ENCODE peak calls at places on chromosomes 2 and 18, in six cellular contexts. One of them, this sample, is unnamed.
A peak's percentile ranks its signal among the peaks of the same experiment; 100 is the strongest.

GRCh38 chr2:195543902-195544894 is 112.8 kb upstream of the SLC39A10 start:
- DNase-seq in brain microvascular endothelial cell: peak; percentile 80
- DNase-seq in choroid plexus epithelial cell: peak; percentile 75
- DNase-seq in AG04449: peak; percentile 47
- DNase-seq in lower lobe of right lung: no peak
- DNase-seq in AG10803: no peak
- DNase-seq in this sample: no peak

GRCh38 chr2:60926751-60927568 is 45.6 kb downstream of the REL start:
- DNase-seq in brain microvascular endothelial cell: peak; percentile 4
- DNase-seq in choroid plexus epithelial cell: peak; percentile 91
- DNase-seq in AG04449: peak; percentile 47
- DNase-seq in lower lobe of right lung: no peak
- DNase-seq in AG10803: peak; percentile 87
- DNase-seq in this sample: no peak

GRCh38 chr18:61199131-61199903 is 133.9 kb upstream of the CDH20 start:
- DNase-seq in brain microvascular endothelial cell: peak; percentile 40
- DNase-seq in choroid plexus epithelial cell: peak; percentile 43
- DNase-seq in AG04449: peak; percentile 12
- DNase-seq in lower lobe of right lung: no peak
- DNase-seq in AG10803: peak; percentile 64
- DNase-seq in this sample: no peak

GRCh38 chr18:34802938-34803337 is 92.8 kb downstream of the DTNA start:
- DNase-seq in brain microvascular endothelial cell: no peak
- DNase-seq in choroid plexus epithelial cell: no peak
- DNase-seq in AG04449: no peak
- DNase-seq in lower lobe of right lung: no peak
- DNase-seq in AG10803: peak; percentile 70
- DNase-seq in this sample: no peak

GRCh38 chr2:47272031-47272864 is 117.1 kb upstream of the STPG4 start:
- DNase-seq in brain microvascular endothelial cell: no peak
- DNase-seq in choroid plexus epithelial cell: peak; percentile 50
- DNase-seq in AG04449: no peak
- DNase-seq in lower lobe of right lung: peak; percentile 86
- DNase-seq in AG10803: peak; percentile 61
- DNase-seq in this sample: peak; percentile 51

GRCh38 chr2:236600158-236600557 is 30.5 kb downstream of the ACKR3 start:
- DNase-seq in brain microvascular endothelial cell: no peak
- DNase-seq in choroid plexus epithelial cell: no peak
- DNase-seq in AG04449: no peak
- DNase-seq in lower lobe of right lung: no peak
- DNase-seq in AG10803: no peak
- DNase-seq in this sample: no peak

GRCh38 chr2:26756337-26756736 is 7.7 kb upstream of the SLC35F6 start:
- DNase-seq in brain microvascular endothelial cell: no peak
- DNase-seq in choroid plexus epithelial cell: no peak
- DNase-seq in AG04449: no peak
- DNase-seq in lower lobe of right lung: no peak
- DNase-seq in AG10803: no peak
- DNase-seq in this sample: no peak

GRCh38 chr2:17912266-17912691 is 33.8 kb downstream of the KCNS3 start:
- DNase-seq in brain microvascular endothelial cell: no peak
- DNase-seq in choroid plexus epithelial cell: no peak
- DNase-seq in AG04449: no peak
- DNase-seq in lower lobe of right lung: no peak
- DNase-seq in AG10803: no peak
- DNase-seq in this sample: no peak

GRCh38 chr18:808086-808485 is 4.0 kb downstream of the YES1 start:
- DNase-seq in brain microvascular endothelial cell: no peak
- DNase-seq in choroid plexus epithelial cell: no peak
- DNase-seq in AG04449: no peak
- DNase-seq in lower lobe of right lung: no peak
- DNase-seq in AG10803: peak; percentile 17
- DNase-seq in this sample: no peak

GRCh38 chr2:241108271-241109209 is 6.5 kb upstream of the MTERF4 start:
- DNase-seq in brain microvascular endothelial cell: no peak
- DNase-seq in choroid plexus epithelial cell: no peak
- DNase-seq in AG04449: no peak
- DNase-seq in lower lobe of right lung: no peak
- DNase-seq in AG10803: no peak
- DNase-seq in this sample: no peak

GRCh38 chr2:192741889-192742288 is 547.2 kb upstream of the TMEFF2 start:
- DNase-seq in brain microvascular endothelial cell: no peak
- DNase-seq in choroid plexus epithelial cell: peak; percentile 3
- DNase-seq in AG04449: no peak
- DNase-seq in lower lobe of right lung: no peak
- DNase-seq in AG10803: no peak
- DNase-seq in this sample: no peak

GRCh38 chr2:151826737-151827157 is 1.5 kb downstream of the ARL5A start:
- DNase-seq in brain microvascular endothelial cell: no peak
- DNase-seq in choroid plexus epithelial cell: peak; percentile 23
- DNase-seq in AG04449: no peak
- DNase-seq in lower lobe of right lung: no peak
- DNase-seq in AG10803: peak; percentile 13
- DNase-seq in this sample: no peak

GRCh38 chr2:230418341-230419016 is 2.5 kb downstream of the SP100 start:
- DNase-seq in brain microvascular endothelial cell: peak; percentile 67
- DNase-seq in choroid plexus epithelial cell: peak; percentile 75
- DNase-seq in AG04449: no peak
- DNase-seq in lower lobe of right lung: no peak
- DNase-seq in AG10803: peak; percentile 71
- DNase-seq in this sample: no peak

GRCh38 chr2:204177977-204178522 is 241.5 kb downstream of the ICOS start:
- DNase-seq in brain microvascular endothelial cell: peak; percentile 20
- DNase-seq in choroid plexus epithelial cell: peak; percentile 38
- DNase-seq in AG04449: no peak
- DNase-seq in lower lobe of right lung: peak; percentile 53
- DNase-seq in AG10803: peak; percentile 4
- DNase-seq in this sample: no peak

GRCh38 chr18:34114996-34115395 is 109.7 kb downstream of the NOL4 start:
- DNase-seq in brain microvascular endothelial cell: peak; percentile 32
- DNase-seq in choroid plexus epithelial cell: no peak
- DNase-seq in AG04449: no peak
- DNase-seq in lower lobe of right lung: no peak
- DNase-seq in AG10803: no peak
- DNase-seq in this sample: no peak

GRCh38 chr2:73827018-73827417 is 1.7 kb upstream of the STAMBP start:
- DNase-seq in brain microvascular endothelial cell: peak; percentile 20
- DNase-seq in choroid plexus epithelial cell: peak; percentile 78
- DNase-seq in AG04449: no peak
- DNase-seq in lower lobe of right lung: no peak
- DNase-seq in AG10803: peak; percentile 34
- DNase-seq in this sample: no peak

GRCh38 chr2:71619230-71619741 is 165.9 kb downstream of the DYSF start:
- DNase-seq in brain microvascular endothelial cell: no peak
- DNase-seq in choroid plexus epithelial cell: no peak
- DNase-seq in AG04449: no peak
- DNase-seq in lower lobe of right lung: no peak
- DNase-seq in AG10803: no peak
- DNase-seq in this sample: no peak

GRCh38 chr2:161952722-161953322 is 121.2 kb downstream of the DPP4 start:
- DNase-seq in brain microvascular endothelial cell: no peak
- DNase-seq in choroid plexus epithelial cell: no peak
- DNase-seq in AG04449: no peak
- DNase-seq in lower lobe of right lung: no peak
- DNase-seq in AG10803: no peak
- DNase-seq in this sample: no peak

GRCh38 chr18:68557183-68557582 is 157.7 kb downstream of the TMX3 start:
- DNase-seq in brain microvascular endothelial cell: no peak
- DNase-seq in choroid plexus epithelial cell: no peak
- DNase-seq in AG04449: no peak
- DNase-seq in lower lobe of right lung: no peak
- DNase-seq in AG10803: no peak
- DNase-seq in this sample: no peak

GRCh38 chr2:10680957-10681356 is 8.8 kb downstream of the NOL10 start:
- DNase-seq in brain microvascular endothelial cell: no peak
- DNase-seq in choroid plexus epithelial cell: no peak
- DNase-seq in AG04449: no peak
- DNase-seq in lower lobe of right lung: no peak
- DNase-seq in AG10803: no peak
- DNase-seq in this sample: no peak

GRCh38 chr2:10220516-10221391 is 82.0 kb upstream of the HPCAL1 start:
- DNase-seq in brain microvascular endothelial cell: peak; percentile 16
- DNase-seq in choroid plexus epithelial cell: peak; percentile 61
- DNase-seq in AG04449: peak; percentile 24
- DNase-seq in lower lobe of right lung: peak; percentile 33
- DNase-seq in AG10803: peak; percentile 84
- DNase-seq in this sample: no peak

GRCh38 chr2:172442072-172442895 is 14.9 kb downstream of the ITGA6 start:
- DNase-seq in brain microvascular endothelial cell: peak; percentile 90
- DNase-seq in choroid plexus epithelial cell: peak; percentile 75
- DNase-seq in AG04449: peak; percentile 41
- DNase-seq in lower lobe of right lung: no peak
- DNase-seq in AG10803: peak; percentile 81
- DNase-seq in this sample: no peak

GRCh38 chr18:25827961-25828561 is 262.4 kb downstream of the SS18 start:
- DNase-seq in brain microvascular endothelial cell: peak; percentile 28
- DNase-seq in choroid plexus epithelial cell: peak; percentile 21
- DNase-seq in AG04449: no peak
- DNase-seq in lower lobe of right lung: no peak
- DNase-seq in AG10803: peak; percentile 55
- DNase-seq in this sample: peak; percentile 11

GRCh38 chr2:113847144-113847543 is 42.7 kb upstream of the ACTR3 start:
- DNase-seq in brain microvascular endothelial cell: peak; percentile 9
- DNase-seq in choroid plexus epithelial cell: peak; percentile 37
- DNase-seq in AG04449: no peak
- DNase-seq in lower lobe of right lung: no peak
- DNase-seq in AG10803: peak; percentile 54
- DNase-seq in this sample: no peak

GRCh38 chr2:75241696-75242095 is 42.4 kb upstream of the TACR1 start:
- DNase-seq in brain microvascular endothelial cell: peak; percentile 11
- DNase-seq in choroid plexus epithelial cell: peak; percentile 59
- DNase-seq in AG04449: no peak
- DNase-seq in lower lobe of right lung: no peak
- DNase-seq in AG10803: no peak
- DNase-seq in this sample: no peak

GRCh38 chr2:238924032-238924431 is 76.1 kb downstream of the TWIST2 start:
- DNase-seq in brain microvascular endothelial cell: no peak
- DNase-seq in choroid plexus epithelial cell: no peak
- DNase-seq in AG04449: no peak
- DNase-seq in lower lobe of right lung: no peak
- DNase-seq in AG10803: no peak
- DNase-seq in this sample: peak; percentile 11

GRCh38 chr2:210994104-210994503 is 437.7 kb downstream of the CPS1 start:
- DNase-seq in brain microvascular endothelial cell: no peak
- DNase-seq in choroid plexus epithelial cell: no peak
- DNase-seq in AG04449: no peak
- DNase-seq in lower lobe of right lung: no peak
- DNase-seq in AG10803: no peak
- DNase-seq in this sample: no peak

GRCh38 chr2:117794668-117795067 is 19.8 kb upstream of the DDX18 start:
- DNase-seq in brain microvascular endothelial cell: no peak
- DNase-seq in choroid plexus epithelial cell: no peak
- DNase-seq in AG04449: no peak
- DNase-seq in lower lobe of right lung: no peak
- DNase-seq in AG10803: peak; percentile 33
- DNase-seq in this sample: no peak

GRCh38 chr2:119766944-119767343 is 7.2 kb downstream of the PTPN4 start:
- DNase-seq in brain microvascular endothelial cell: no peak
- DNase-seq in choroid plexus epithelial cell: no peak
- DNase-seq in AG04449: no peak
- DNase-seq in lower lobe of right lung: no peak
- DNase-seq in AG10803: no peak
- DNase-seq in this sample: no peak

DNA sequence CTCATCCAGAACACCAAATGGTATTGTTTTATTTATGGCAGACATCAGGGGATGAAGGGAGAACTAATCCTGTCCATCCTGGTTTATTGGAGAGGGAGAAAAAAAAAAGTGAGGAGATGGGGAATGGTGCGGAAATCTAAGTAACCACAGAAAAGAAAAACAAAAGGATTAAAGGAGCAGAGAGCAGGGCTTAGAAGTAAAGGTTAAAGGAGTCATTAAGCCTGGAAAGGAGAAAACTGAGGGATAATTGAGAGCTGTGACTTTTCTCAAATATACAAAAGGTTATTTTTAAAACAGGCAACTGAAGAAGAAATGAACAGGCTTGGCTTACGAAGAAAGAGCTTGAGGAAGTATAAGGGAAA is 127.2 kb upstream of the PPP1CB start:
- DNase-seq in brain microvascular endothelial cell: no peak
- DNase-seq in choroid plexus epithelial cell: no peak
- DNase-seq in AG04449: no peak
- DNase-seq in lower lobe of right lung: no peak
- DNase-seq in AG10803: no peak
- DNase-seq in this sample: no peak
- H3K4me3 ChIP-seq in brain microvascular endothelial cell: no peak overlapping the region
- H3K4me3 ChIP-seq in choroid plexus epithelial cell: no peak overlapping the region
- H3K4me3 ChIP-seq in AG04449: no peak overlapping the region
- H3K4me3 ChIP-seq in lower lobe of right lung: no peak overlapping the region
- H3K4me3 ChIP-seq in AG10803: no peak overlapping the region
- H3K4me3 ChIP-seq in this sample: no peak overlapping the region

GRCh38 chr2:201254331-201254730 is 6.0 kb upstream of the CASP8 start:
- DNase-seq in brain microvascular endothelial cell: peak; percentile 27
- DNase-seq in choroid plexus epithelial cell: peak; percentile 56
- DNase-seq in AG04449: no peak
- DNase-seq in lower lobe of right lung: peak; percentile 57
- DNase-seq in AG10803: peak; percentile 72
- DNase-seq in this sample: no peak
- H3K4me3 ChIP-seq in brain microvascular endothelial cell: no peak overlapping the region
- H3K4me3 ChIP-seq in choroid plexus epithelial cell: no peak overlapping the region
- H3K4me3 ChIP-seq in AG04449: no peak overlapping the region
- H3K4me3 ChIP-seq in lower lobe of right lung: no peak overlapping the region
- H3K4me3 ChIP-seq in AG10803: no peak overlapping the region
- H3K4me3 ChIP-seq in this sample: no peak overlapping the region

DNA sequence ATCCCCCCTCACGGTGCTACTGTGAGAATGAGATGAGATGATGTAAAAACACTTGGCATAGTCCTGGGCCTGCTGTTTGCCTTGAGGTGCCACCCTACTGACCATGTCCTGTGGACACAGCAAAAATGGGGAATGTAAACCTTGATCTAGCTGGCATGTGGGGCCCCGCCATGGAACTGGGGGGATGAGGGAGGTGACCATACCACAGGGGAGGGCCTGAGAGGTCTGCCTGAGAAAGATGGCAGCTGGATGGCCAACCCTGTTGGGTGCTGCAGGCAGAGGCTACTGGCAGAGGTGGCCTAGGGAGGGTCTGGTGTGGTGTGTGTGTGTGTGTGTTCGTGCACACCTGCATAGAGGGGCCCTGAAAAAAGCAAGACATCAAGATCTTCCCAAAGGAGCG is 777 bp downstream of the HAAO start:
- DNase-seq in brain microvascular endothelial cell: no peak
- DNase-seq in choroid plexus epithelial cell: no peak
- DNase-seq in AG04449: no peak
- DNase-seq in lower lobe of right lung: no peak
- DNase-seq in AG10803: no peak
- DNase-seq in this sample: no peak
- H3K4me3 ChIP-seq in brain microvascular endothelial cell: no peak overlapping the region
- H3K4me3 ChIP-seq in choroid plexus epithelial cell: no peak overlapping the region
- H3K4me3 ChIP-seq in AG04449: peak overlapping the region; percentile 46
- H3K4me3 ChIP-seq in lower lobe of right lung: peak overlapping the region; percentile 68
- H3K4me3 ChIP-seq in AG10803: no peak overlapping the region
- H3K4me3 ChIP-seq in this sample: peak overlapping the region; percentile 49

DNA sequence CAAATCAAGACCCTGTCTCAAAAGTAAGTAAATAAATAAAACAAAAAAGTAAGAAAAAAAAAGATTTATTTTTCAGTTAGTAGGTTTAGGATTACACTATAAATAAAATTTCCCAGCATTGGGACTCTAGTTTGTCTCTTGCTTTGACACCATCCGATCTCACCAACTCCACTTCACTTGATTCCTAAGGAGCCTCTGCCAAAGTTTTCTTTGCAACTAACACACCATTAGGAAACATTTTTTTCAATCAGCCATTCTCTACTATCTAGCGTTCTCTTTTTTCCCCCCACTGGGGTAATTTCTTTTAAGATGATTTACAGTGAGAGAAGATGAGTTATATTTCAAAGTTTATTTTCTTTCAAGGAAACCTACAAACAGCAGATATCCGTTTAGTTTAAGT is 10.6 kb upstream of the NEMP2 start:
- DNase-seq in brain microvascular endothelial cell: no peak
- DNase-seq in choroid plexus epithelial cell: no peak
- DNase-seq in AG04449: no peak
- DNase-seq in lower lobe of right lung: no peak
- DNase-seq in AG10803: no peak
- DNase-seq in this sample: no peak
- H3K4me3 ChIP-seq in brain microvascular endothelial cell: peak overlapping the region; percentile 18
- H3K4me3 ChIP-seq in choroid plexus epithelial cell: peak overlapping the region; percentile 46
- H3K4me3 ChIP-seq in AG04449: no peak overlapping the region
- H3K4me3 ChIP-seq in lower lobe of right lung: peak overlapping the region; percentile 12
- H3K4me3 ChIP-seq in AG10803: no peak overlapping the region
- H3K4me3 ChIP-seq in this sample: no peak overlapping the region

This sample was measured in dorsolateral prefrontal cortex.